ENCODE peak calls at places on chromosomes 3 and 15, in ten cellular contexts. X, L, U, D, Y, J, S, G, V and T are unnamed samples.

GRCh38 chr15:51759557-51760070 is 8.2 kb downstream of the TMOD2 start:
- DNase-seq in L (no peak), U (no peak), J (peak; percentile 52), G (no peak), X (peak; percentile 56), S (peak; percentile 48), V (no peak), Y (peak; percentile 48), D (no peak), T (no peak)

GRCh38 chr3:193720169-193720568 is 127.2 kb downstream of the OPA1 start:
- DNase-seq in X (no peak), G (no peak), D (no peak), V (no peak), L (no peak), J (no peak), S (no peak), U (no peak), Y (no peak), T (no peak)

GRCh38 chr15:80989110-80989517 is 505 bp downstream of the MESD start:
- DNase-seq in G (no peak), D (no peak), X (no peak), L (no peak), J (no peak), U (no peak), Y (no peak), S (no peak), V (no peak), T (no peak)

GRCh38 chr15:101541501-101542292 is 52.2 kb upstream of the PCSK6 start:
- DNase-seq in U (no peak), D (no peak), J (no peak), V (no peak), L (no peak), Y (peak; percentile 22), X (no peak), G (no peak), S (no peak), T (no peak)

GRCh38 chr15:90259524-90259923 is 5.9 kb upstream of the NGRN start:
- DNase-seq in D (no peak), X (no peak), S (no peak), U (no peak), J (no peak), G (no peak), L (no peak), V (no peak), Y (no peak), T (no peak)

GRCh38 chr15:40238927-40239591 is at the start of gene PAK6:
- DNase-seq in V (peak; percentile 14), S (peak; percentile 96), J (peak; percentile 90), X (peak; percentile 82), Y (peak; percentile 88), G (peak; percentile 85), L (peak; percentile 9), U (no peak), D (peak; percentile 41), T (no peak)

GRCh38 chr3:118501152-118501551 is 533.5 kb downstream of the IGSF11 start:
- DNase-seq in S (peak; percentile 22), Y (peak; percentile 71), J (peak; percentile 52), V (no peak), X (peak; percentile 34), G (peak; percentile 14), U (no peak), D (no peak), L (no peak), T (no peak)

GRCh38 chr15:99692825-99693224 is 40.4 kb downstream of the LYSMD4 start:
- DNase-seq in J (no peak), V (no peak), L (no peak), U (no peak), Y (no peak), G (no peak), X (no peak), S (peak; percentile 54), D (no peak), T (no peak)

GRCh38 chr3:73685061-73685460 is 60.3 kb upstream of the PDZRN3 start:
- DNase-seq in X (no peak), L (no peak), S (peak; percentile 38), U (no peak), J (no peak), D (peak; percentile 3), V (no peak), G (no peak), Y (no peak), T (no peak)

GRCh38 chr3:128281461-128282367 is 128.4 kb downstream of the EEFSEC start:
- DNase-seq in S (no peak), Y (no peak), D (no peak), G (no peak), U (no peak), J (peak; percentile 46), L (no peak), V (no peak), X (no peak), T (no peak)

GRCh38 chr3:95655363-95655986 is 1158.9 kb upstream of the EPHA6 start:
- DNase-seq in D (no peak), U (no peak), V (no peak), X (no peak), G (no peak), Y (no peak), J (no peak), S (no peak), L (no peak), T (no peak)

GRCh38 chr3:44968447-44968858 is 7.5 kb downstream of the ZDHHC3 start:
- DNase-seq in S (no peak), Y (no peak), L (no peak), V (no peak), D (no peak), G (no peak), U (no peak), J (no peak), X (no peak), T (no peak)

GRCh38 chr3:123318374-123318773 is 116.6 kb downstream of the SEC22A start:
- DNase-seq in L (no peak), X (no peak), S (no peak), J (no peak), G (no peak), Y (no peak), D (no peak), U (no peak), V (no peak), T (no peak)

GRCh38 chr15:70132148-70132547 is 34.4 kb upstream of the TLE3 start:
- DNase-seq in V (no peak), D (no peak), J (no peak), G (no peak), U (no peak), S (no peak), X (no peak), L (no peak), Y (no peak), T (no peak)

GRCh38 chr3:105823149-105823866 is 45.5 kb downstream of the CBLB start:
- DNase-seq in U (no peak), X (no peak), J (no peak), V (no peak), Y (no peak), L (no peak), D (peak; percentile 91), S (peak; percentile 91), G (no peak), T (no peak)

GRCh38 chr15:68700395-68701123 is 120.1 kb downstream of the ANP32A start:
- DNase-seq in G (peak; percentile 76), X (peak; percentile 33), Y (peak; percentile 59), S (no peak), U (no peak), L (no peak), D (no peak), V (peak; percentile 86), J (peak; percentile 63), T (peak; percentile 12)

GRCh38 chr15:39363761-39364586 is 216.9 kb upstream of the THBS1 start:
- DNase-seq in S (peak; percentile 63), V (no peak), D (no peak), Y (no peak), L (no peak), U (no peak), X (no peak), G (no peak), J (no peak), T (no peak)

GRCh38 chr15:99614749-99615288 is 49.0 kb downstream of the MEF2A start:
- DNase-seq in Y (no peak), V (no peak), D (peak; percentile 55), U (no peak), S (peak; percentile 31), X (no peak), G (no peak), J (no peak), L (no peak), T (no peak)

GRCh38 chr3:78918361-78919020 is 849.3 kb downstream of the ROBO1 start:
- DNase-seq in Y (no peak), U (no peak), V (no peak), L (no peak), X (no peak), D (no peak), G (no peak), S (no peak), J (no peak), T (no peak)

GRCh38 chr3:105822171-105823123 is 46.4 kb downstream of the CBLB start:
- DNase-seq in L (no peak), J (no peak), U (no peak), Y (no peak), X (no peak), S (no peak), D (no peak), G (no peak), V (no peak), T (no peak)